ENCODE peak calls at places on chromosomes 7 and 10, in eight cellular contexts. E is Peyer's patch, U is cardiac muscle cell, B is pancreas, D is stomach, W is spleen, H is K562, A is fibroblast of lung. M is an unnamed sample. For H3K9me3, the result is how much of the 10 kb centered on the place peaks cover.

GRCh38 chr10:61754553-61755540 is 92.1 kb downstream of the CABCOCO1 start:
- DNase-seq in A (peak), H (no peak), E (no peak), W (no peak), U (no peak), B (no peak), D (no peak), M (no peak)

GRCh38 chr7:150367677-150368097 is 935 bp upstream of the REPIN1 start:
- DNase-seq in H (no peak), E (no peak), U (no peak), W (no peak), B (no peak), D (no peak), A (peak), M (no peak)

GRCh38 chr10:80506836-80507483 is 30.7 kb upstream of the SH2D4B start:
- DNase-seq in W (peak), U (no peak), H (no peak), E (peak), A (no peak), D (no peak), B (no peak), M (no peak)

GRCh38 chr7:28002638-28003037 is 178.0 kb downstream of the JAZF1 start:
- DNase-seq in A (peak), H (peak), W (no peak), E (no peak), D (no peak), U (no peak), B (no peak), M (no peak)

GRCh38 chr7:69920802-69921201 is 322.5 kb downstream of the AUTS2 start:
- DNase-seq in E (no peak), A (peak), H (no peak), B (no peak), D (no peak), W (no peak), U (no peak), M (no peak)

GRCh38 chr7:6167004-6167551 is 105.3 kb downstream of the CYTH3 start:
- DNase-seq in H (no peak), W (no peak), B (no peak), E (no peak), A (no peak), D (no peak), U (peak), M (no peak)

GRCh38 chr7:55545496-55545895 is 26.8 kb downstream of the VOPP1 start:
- DNase-seq in A (peak), E (no peak), H (no peak), U (no peak), W (no peak), B (no peak), D (no peak), M (no peak)

GRCh38 chr7:73827568-73828106 is 3.2 kb upstream of the CLDN4 start:
- DNase-seq in E (peak), B (peak), W (no peak), A (no peak), U (peak), H (peak), D (peak), M (peak)

GRCh38 chr7:73304071-73304470 is 4.6 kb downstream of the NSUN5 start:
- DNase-seq in E (no peak), H (no peak), W (no peak), A (no peak), B (no peak), U (no peak), D (no peak), M (no peak)

GRCh38 chr7:111301891-111302290 is 211.0 kb downstream of the LRRN3 start:
- DNase-seq in E (no peak), U (no peak), B (no peak), H (no peak), D (no peak), A (no peak), W (no peak), M (no peak)

GRCh38 chr10:133438711-133439273 is 14.4 kb upstream of the SPRN start:
- DNase-seq in A (no peak), U (no peak), H (peak), B (peak), W (no peak), E (no peak), D (no peak), M (no peak)

GRCh38 chr10:133441780-133442179 is 12.0 kb upstream of the SCART1 start:
- DNase-seq in H (no peak), D (peak), E (no peak), U (no peak), W (no peak), B (no peak), A (no peak), M (no peak)

GRCh38 chr10:133439517-133440461 is 14.0 kb upstream of the SCART1 start:
- DNase-seq in B (peak), A (no peak), D (no peak), H (no peak), W (peak), E (peak), U (no peak), M (no peak)

GRCh38 chr10:133442191-133442966 is 11.4 kb upstream of the SCART1 start:
- DNase-seq in A (no peak), E (peak), B (no peak), U (no peak), H (no peak), D (peak), W (peak), M (no peak)

DNA sequence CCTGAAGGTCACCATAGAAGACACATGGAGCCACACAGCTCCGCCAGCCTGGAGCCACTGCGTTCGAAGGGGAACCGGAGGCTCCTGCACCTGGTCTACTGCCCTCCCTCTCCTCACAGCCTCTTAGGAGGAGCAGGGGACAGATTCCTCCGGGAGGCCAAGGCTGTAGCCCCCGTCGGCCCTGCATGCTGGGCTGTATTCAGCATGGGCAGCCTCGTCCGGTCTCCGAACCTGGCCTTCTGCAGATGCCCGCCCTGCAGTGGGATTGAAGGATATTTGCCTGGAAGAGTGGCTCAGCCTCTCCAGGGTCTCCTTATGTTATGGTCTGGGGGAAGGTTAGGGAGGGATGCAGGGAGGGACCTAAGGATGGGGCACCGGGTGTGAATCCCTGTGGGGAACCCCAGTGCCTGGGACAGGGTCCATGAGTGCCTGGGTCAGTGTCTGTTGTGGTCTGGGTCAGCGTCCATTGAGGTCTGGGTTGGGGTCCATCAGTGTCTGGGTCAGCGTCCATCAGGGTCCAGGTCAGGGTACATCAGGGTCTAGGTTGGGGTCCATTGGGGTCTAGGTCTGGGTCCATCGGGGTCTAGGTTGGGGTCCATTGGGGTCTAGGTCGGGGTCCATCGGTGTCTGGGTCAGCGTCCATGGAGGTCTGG is 13.0 kb upstream of the SCART1 start:
- DNase-seq in B (peak), W (no peak), A (no peak), E (peak), H (no peak), U (no peak), D (no peak), M (no peak)
- H3K9me3 ChIP-seq in B (under half), W (under half), A (under half), E (under half), H (under half), U (under half), D (under half), M (under half)

GRCh38 chr7:156820445-156821063 is 72.4 kb downstream of the LMBR1 start:
- DNase-seq in U (no peak), D (no peak), E (no peak), A (no peak), B (no peak), H (peak), W (no peak), M (no peak)
- TF ChIP-seq CTCF in U (peak), D (no peak), E (peak), A (peak), B (no peak), H (peak), W (no peak), M (no peak)

GRCh38 chr10:133187091-133187905 is 27.3 kb downstream of the KNDC1 start:
- DNase-seq in H (no peak), E (no peak), W (no peak), B (no peak), U (no peak), D (no peak), A (no peak), M (no peak)

GRCh38 chr10:133186416-133187090 is 26.5 kb downstream of the KNDC1 start:
- DNase-seq in H (no peak), D (no peak), B (no peak), W (no peak), U (no peak), A (no peak), E (no peak), M (no peak)

GRCh38 chr10:133189256-133189655 is 29.2 kb downstream of the KNDC1 start:
- DNase-seq in U (no peak), B (no peak), E (no peak), H (no peak), A (no peak), D (no peak), W (no peak), M (no peak)

GRCh38 chr10:133189726-133190125 is 29.7 kb downstream of the KNDC1 start:
- DNase-seq in B (no peak), U (no peak), D (no peak), A (no peak), H (no peak), E (no peak), W (no peak), M (no peak)

GRCh38 chr10:133187906-133188681 is 28.1 kb downstream of the KNDC1 start:
- DNase-seq in A (no peak), E (no peak), H (no peak), U (no peak), W (no peak), D (no peak), B (no peak), M (no peak)
- H3K9me3 ChIP-seq in A (under half), E (under half), H (under half), U (under half), W (under half), D (under half), B (under half), M (under half)

GRCh38 chr10:69383485-69384089 is 33.1 kb downstream of the TACR2 start:
- DNase-seq in H (no peak), U (no peak), W (no peak), B (no peak), D (no peak), E (no peak), A (peak), M (no peak)
- TF ChIP-seq CTCF in H (no peak), U (peak), W (no peak), B (no peak), D (no peak), E (no peak), A (peak), M (no peak)